ENCODE peak calls at places on chromosomes 3 and 15, in four cellular contexts. J is pancreas, C is fibroblast of the aortic adventitia, S is endothelial cell. F is an unnamed sample.

GRCh38 chr3:190435618-190436017 is 14.1 kb downstream of the TMEM207 start:
- DNase-seq in J (no peak), C (no peak), S (no peak), F (no peak)

GRCh38 chr3:64728994-64729393 is 41.2 kb upstream of the ADAMTS9 start:
- DNase-seq in J (no peak), C (no peak), S (no peak), F (no peak)

GRCh38 chr15:80875568-80875967 is 96.4 kb downstream of the CEMIP start:
- DNase-seq in J (no peak), C (peak; percentile 65), S (no peak), F (no peak)

GRCh38 chr3:184145120-184145524 is 10.0 kb downstream of the EIF2B5 start:
- DNase-seq in J (no peak), C (peak; percentile 76), S (peak; percentile 28), F (peak; percentile 67)

GRCh38 chr3:39165518-39165917 is 12.1 kb upstream of the CSRNP1 start:
- DNase-seq in J (no peak), C (no peak), S (no peak), F (no peak)

GRCh38 chr3:55538158-55538557 is 51.1 kb upstream of the WNT5A start:
- DNase-seq in J (no peak), C (no peak), S (no peak), F (no peak)

GRCh38 chr15:53759333-53759975 is at the start of gene WDR72:
- DNase-seq in J (peak; percentile 60), C (no peak), S (peak; percentile 5), F (peak; percentile 60)

GRCh38 chr3:127304121-127304744 is 16.4 kb upstream of the PRR20G start:
- DNase-seq in J (peak; percentile 84), C (no peak), S (no peak), F (peak; percentile 69)

GRCh38 chr3:100427694-100428093 is 26.4 kb downstream of the LNP1 start:
- DNase-seq in J (no peak), C (peak; percentile 96), S (no peak), F (no peak)

GRCh38 chr15:35657679-35658201 is 111.8 kb upstream of the DPH6 start:
- DNase-seq in J (no peak), C (peak; percentile 58), S (no peak), F (no peak)

GRCh38 chr3:141402476-141403171 is 34.3 kb downstream of the ZBTB38 start:
- DNase-seq in J (peak; percentile 85), C (peak; percentile 84), S (peak; percentile 58), F (peak; percentile 56)

GRCh38 chr15:62066663-62067447 is at the start of gene C2CD4A:
- DNase-seq in J (peak; percentile 98), C (peak; percentile 44), S (peak; percentile 76), F (peak; percentile 63)
- TF ChIP-seq CTCF in J (no peak), C (peak; percentile 30), S (no peak), F (no peak)

GRCh38 chr3:10169000-10169496 is 4.3 kb downstream of the IRAK2 start:
- DNase-seq in J (no peak), C (no peak), S (no peak), F (no peak)
- TF ChIP-seq CTCF in J (no peak), C (no peak), S (no peak), F (no peak)

GRCh38 chr15:65610871-65611718 is at the start of gene INTS14:
- DNase-seq in J (peak; percentile 99), C (peak; percentile 96), S (peak; percentile 99), F (peak; percentile 98)
- TF ChIP-seq CTCF in J (peak; percentile 49), C (peak; percentile 45), S (peak; percentile 77), F (peak; percentile 71)

GRCh38 chr3:72977060-72977459 is 19.6 kb upstream of the PPP4R2 start:
- DNase-seq in J (no peak), C (no peak), S (no peak), F (no peak)
- TF ChIP-seq CTCF in J (no peak), C (peak; percentile 22), S (peak; percentile 33), F (no peak)

GRCh38 chr3:194569252-194569651 is 64.0 kb downstream of the TMEM44 start:
- DNase-seq in J (no peak), C (no peak), S (no peak), F (no peak)

GRCh38 chr3:194572131-194572789 is 61.0 kb downstream of the TMEM44 start:
- DNase-seq in J (no peak), C (peak; percentile 97), S (no peak), F (no peak)

GRCh38 chr3:194570184-194570583 is 63.0 kb downstream of the TMEM44 start:
- DNase-seq in J (no peak), C (no peak), S (no peak), F (no peak)

GRCh38 chr3:194571491-194571941 is 61.7 kb downstream of the TMEM44 start:
- DNase-seq in J (no peak), C (peak; percentile 51), S (no peak), F (no peak)

GRCh38 chr3:194570898-194571297 is 62.3 kb downstream of the TMEM44 start:
- DNase-seq in J (no peak), C (no peak), S (no peak), F (no peak)
- TF ChIP-seq CTCF in J (no peak), C (no peak), S (no peak), F (no peak)

GRCh38 chr3:185584681-185585080 is 1.4 kb upstream of the SENP2 start:
- DNase-seq in J (no peak), C (no peak), S (no peak), F (no peak)

GRCh38 chr3:185583925-185584324 is 2.2 kb upstream of the SENP2 start:
- DNase-seq in J (no peak), C (no peak), S (no peak), F (no peak)

GRCh38 chr3:185586644-185586964 is 509 bp downstream of the SENP2 start:
- DNase-seq in J (no peak), C (no peak), S (no peak), F (no peak)

GRCh38 chr3:185585862-185586643 is at the start of gene SENP2:
- DNase-seq in J (peak; percentile 98), C (peak; percentile 99), S (peak; percentile 99), F (peak; percentile 99)

GRCh38 chr3:185585523-185585861 is 603 bp upstream of the SENP2 start:
- DNase-seq in J (no peak), C (no peak), S (no peak), F (no peak)
- TF ChIP-seq CTCF in J (no peak), C (no peak), S (no peak), F (no peak)

DNA sequence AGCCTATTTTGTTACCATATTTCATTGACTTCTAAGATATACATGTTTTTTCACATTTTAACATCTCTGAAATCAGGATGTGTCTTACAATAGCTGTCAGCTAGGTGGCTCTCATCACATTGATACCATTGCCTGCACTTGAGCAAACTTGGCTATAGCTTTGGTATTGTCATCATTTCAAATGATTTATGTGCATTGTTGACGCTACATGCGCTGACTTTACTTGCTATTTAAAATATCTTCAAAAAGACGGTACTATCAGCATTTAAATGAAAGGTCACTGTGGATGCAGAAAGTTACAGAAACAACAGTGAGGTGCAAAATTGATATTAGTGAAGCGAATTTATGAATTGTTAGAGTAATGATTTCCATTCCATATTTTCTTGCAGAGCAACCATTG is 54.0 kb upstream of the ABHD2 start:
- DNase-seq in J (no peak), C (peak; percentile 58), S (no peak), F (no peak)
- TF ChIP-seq CTCF in J (no peak), C (peak; percentile 51), S (no peak), F (peak; percentile 31)

F was measured in WERI-Rb-1.